ENCODE peak calls at places on chromosomes 13 and 19, in five cellular contexts. One of them, this sample, is unnamed.

GRCh38 chr19:18591735-18592385 is 3.3 kb downstream of the REX1BD start:
- DNase-seq in A549: no peak
- DNase-seq in PC-3: no peak
- DNase-seq in GM23338: no peak
- DNase-seq in AG09309: peak
- DNase-seq in this sample: no peak

GRCh38 chr19:18919895-18920204 is 335 bp downstream of the DDX49 start:
- DNase-seq in A549: no peak
- DNase-seq in AG09309: no peak
- DNase-seq in GM23338: no peak
- DNase-seq in PC-3: no peak
- DNase-seq in this sample: peak

GRCh38 chr13:62110079-62110478 is 694.4 kb upstream of the PCDH20 start:
- DNase-seq in AG09309: no peak
- DNase-seq in PC-3: no peak
- DNase-seq in A549: no peak
- DNase-seq in GM23338: no peak
- DNase-seq in this sample: no peak

GRCh38 chr13:49214917-49215376 is 5.2 kb upstream of the MLNR start:
- DNase-seq in GM23338: peak
- DNase-seq in AG09309: no peak
- DNase-seq in PC-3: peak
- DNase-seq in A549: peak
- DNase-seq in this sample: no peak

GRCh38 chr19:10682397-10683063 is 18.7 kb upstream of the QTRT1 start:
- DNase-seq in A549: no peak
- DNase-seq in GM23338: no peak
- DNase-seq in AG09309: no peak
- DNase-seq in PC-3: no peak
- DNase-seq in this sample: no peak

GRCh38 chr13:68636784-68637183 is 1406.6 kb upstream of the PCDH9 start:
- DNase-seq in PC-3: no peak
- DNase-seq in A549: no peak
- DNase-seq in GM23338: no peak
- DNase-seq in AG09309: no peak
- DNase-seq in this sample: no peak

GRCh38 chr13:51841732-51842131 is 3.2 kb downstream of the TMEM272 start:
- DNase-seq in GM23338: no peak
- DNase-seq in PC-3: no peak
- DNase-seq in AG09309: no peak
- DNase-seq in A549: no peak
- DNase-seq in this sample: no peak

GRCh38 chr19:57212109-57212508 is 18.7 kb upstream of the AURKC start:
- DNase-seq in PC-3: peak
- DNase-seq in GM23338: no peak
- DNase-seq in A549: no peak
- DNase-seq in AG09309: no peak
- DNase-seq in this sample: no peak

GRCh38 chr13:24097064-24097463 is 63.5 kb upstream of the SPATA13 start:
- DNase-seq in GM23338: no peak
- DNase-seq in AG09309: peak
- DNase-seq in PC-3: peak
- DNase-seq in A549: peak
- DNase-seq in this sample: peak

GRCh38 chr13:20160346-20161274 is at the start of gene GJA3:
- DNase-seq in A549: peak
- DNase-seq in PC-3: peak
- DNase-seq in AG09309: no peak
- DNase-seq in GM23338: peak
- DNase-seq in this sample: no peak

DNA sequence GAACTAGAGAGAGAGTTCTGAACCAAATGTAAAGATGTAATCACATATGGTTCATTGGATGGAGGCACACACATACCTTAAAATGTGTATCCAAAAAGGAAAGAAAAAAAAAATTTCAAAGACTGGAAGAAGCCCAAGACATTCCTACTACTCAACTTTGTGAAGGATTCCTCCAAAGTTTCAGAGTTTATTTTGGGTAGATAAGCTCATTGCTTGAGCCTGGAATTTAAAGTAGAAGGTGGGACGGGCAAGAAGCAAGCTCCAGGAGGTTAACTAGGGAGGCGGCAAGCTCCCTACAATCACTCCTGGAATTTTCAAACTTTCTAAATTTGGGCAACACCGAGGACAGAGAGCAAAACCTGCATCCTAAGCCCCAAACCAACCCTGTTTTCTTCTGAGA is 1.9 kb downstream of the TSHZ3 start:
- DNase-seq in AG09309: no peak
- DNase-seq in PC-3: no peak
- DNase-seq in A549: no peak
- DNase-seq in GM23338: no peak
- DNase-seq in this sample: no peak
- TF ChIP-seq CTCF in AG09309: no peak
- TF ChIP-seq CTCF in PC-3: no peak
- TF ChIP-seq CTCF in A549: no peak
- TF ChIP-seq CTCF in GM23338: no peak
- TF ChIP-seq CTCF in this sample: no peak

DNA sequence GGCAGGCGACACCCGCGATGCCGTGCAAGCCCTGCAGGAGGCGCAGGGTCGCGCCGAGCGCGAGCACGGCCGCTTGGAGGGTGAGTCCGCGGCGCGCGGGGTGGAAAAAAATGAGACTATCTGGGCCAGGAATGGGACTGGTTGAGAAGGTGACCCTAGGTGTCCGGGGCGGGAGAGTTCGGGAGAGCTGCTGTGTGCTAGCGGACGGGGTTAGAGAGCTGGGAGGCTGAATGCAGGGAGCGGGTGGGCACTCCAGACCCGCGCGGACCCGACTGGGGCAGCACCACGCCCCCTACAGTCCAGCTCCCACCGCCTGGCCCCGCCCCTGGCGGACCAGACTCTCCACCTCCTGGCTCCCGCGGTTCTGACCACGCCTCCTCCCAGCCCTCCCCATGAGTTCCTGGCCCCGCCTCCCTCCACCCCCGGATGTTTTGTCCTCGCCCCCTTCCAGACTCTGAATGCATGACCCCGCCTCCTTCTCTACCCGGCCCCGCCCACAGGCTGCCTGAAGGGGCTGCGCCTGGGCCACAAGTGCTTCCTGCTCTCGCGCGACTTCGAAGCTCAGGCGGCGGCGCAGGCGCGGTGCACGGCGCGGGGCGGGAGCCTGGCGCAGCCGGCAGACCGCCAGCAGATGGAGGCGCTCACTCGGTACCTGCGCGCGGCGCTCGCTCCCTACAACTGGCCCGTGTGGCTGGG is 1.5 kb downstream of the CLEC11A start:
- DNase-seq in A549: peak
- DNase-seq in PC-3: peak
- DNase-seq in GM23338: peak
- DNase-seq in AG09309: peak
- DNase-seq in this sample: peak
- TF ChIP-seq CTCF in A549: peak
- TF ChIP-seq CTCF in PC-3: peak
- TF ChIP-seq CTCF in GM23338: peak
- TF ChIP-seq CTCF in AG09309: peak
- TF ChIP-seq CTCF in this sample: peak

DNA sequence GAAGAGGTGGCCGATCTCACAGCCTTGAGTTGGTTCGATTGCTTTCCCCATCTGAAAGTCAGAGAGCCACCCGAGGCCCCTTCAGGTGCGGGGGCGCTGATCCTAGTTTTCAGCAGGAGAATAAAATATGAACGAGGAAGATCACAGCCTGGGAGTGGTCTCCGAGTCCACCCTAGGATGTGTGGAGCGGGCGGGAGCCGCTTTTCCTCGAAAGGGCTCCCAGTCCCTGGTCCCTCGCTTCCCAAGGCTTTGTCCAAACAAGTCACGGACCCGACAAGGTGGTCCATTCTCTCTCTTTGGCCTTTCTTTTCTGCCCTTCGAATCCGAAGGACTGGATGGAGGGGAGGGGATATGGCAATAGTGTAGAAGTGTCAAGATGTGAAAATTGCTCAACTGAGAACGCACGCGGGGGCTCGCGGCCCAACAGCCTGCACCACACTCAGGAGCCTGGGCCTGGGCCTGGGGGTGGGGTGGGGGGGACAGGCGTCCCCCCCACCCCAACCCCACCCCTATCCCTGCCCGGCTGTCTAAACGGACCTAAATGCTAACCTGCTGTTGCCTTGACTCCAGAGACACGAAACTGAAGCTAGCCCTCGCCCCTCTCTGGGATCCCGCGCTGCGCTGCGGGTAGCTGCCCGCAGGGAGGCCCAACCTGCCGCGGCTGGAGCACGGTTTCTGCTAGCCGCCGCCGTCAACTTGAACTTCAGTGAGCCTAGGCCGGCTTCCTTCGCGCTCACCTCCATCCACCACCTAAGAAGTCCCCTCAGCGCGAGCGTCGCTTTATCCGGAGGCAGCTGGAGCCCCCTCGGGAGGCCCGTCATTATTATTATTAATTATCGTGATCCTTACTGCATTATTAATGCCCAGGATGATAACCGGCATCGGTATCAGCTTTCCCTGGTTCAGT is 7.1 kb downstream of the ZIC2 start:
- DNase-seq in AG09309: no peak
- DNase-seq in PC-3: no peak
- DNase-seq in A549: no peak
- DNase-seq in GM23338: peak
- DNase-seq in this sample: no peak
- TF ChIP-seq CTCF in AG09309: no peak
- TF ChIP-seq CTCF in PC-3: no peak
- TF ChIP-seq CTCF in A549: no peak
- TF ChIP-seq CTCF in GM23338: no peak
- TF ChIP-seq CTCF in this sample: no peak

GRCh38 chr13:74576504-74576903 is 442.3 kb upstream of the KLF12 start:
- DNase-seq in AG09309: no peak
- DNase-seq in GM23338: no peak
- DNase-seq in PC-3: no peak
- DNase-seq in A549: no peak
- DNase-seq in this sample: no peak

GRCh38 chr13:74573654-74574053 is 439.4 kb upstream of the KLF12 start:
- DNase-seq in A549: peak
- DNase-seq in GM23338: peak
- DNase-seq in AG09309: no peak
- DNase-seq in PC-3: no peak
- DNase-seq in this sample: no peak

GRCh38 chr13:74575729-74576125 is 441.5 kb upstream of the KLF12 start:
- DNase-seq in GM23338: peak
- DNase-seq in PC-3: peak
- DNase-seq in A549: peak
- DNase-seq in AG09309: no peak
- DNase-seq in this sample: peak

GRCh38 chr13:74571811-74572210 is 437.6 kb upstream of the KLF12 start:
- DNase-seq in AG09309: no peak
- DNase-seq in A549: no peak
- DNase-seq in GM23338: no peak
- DNase-seq in PC-3: no peak
- DNase-seq in this sample: no peak

DNA sequence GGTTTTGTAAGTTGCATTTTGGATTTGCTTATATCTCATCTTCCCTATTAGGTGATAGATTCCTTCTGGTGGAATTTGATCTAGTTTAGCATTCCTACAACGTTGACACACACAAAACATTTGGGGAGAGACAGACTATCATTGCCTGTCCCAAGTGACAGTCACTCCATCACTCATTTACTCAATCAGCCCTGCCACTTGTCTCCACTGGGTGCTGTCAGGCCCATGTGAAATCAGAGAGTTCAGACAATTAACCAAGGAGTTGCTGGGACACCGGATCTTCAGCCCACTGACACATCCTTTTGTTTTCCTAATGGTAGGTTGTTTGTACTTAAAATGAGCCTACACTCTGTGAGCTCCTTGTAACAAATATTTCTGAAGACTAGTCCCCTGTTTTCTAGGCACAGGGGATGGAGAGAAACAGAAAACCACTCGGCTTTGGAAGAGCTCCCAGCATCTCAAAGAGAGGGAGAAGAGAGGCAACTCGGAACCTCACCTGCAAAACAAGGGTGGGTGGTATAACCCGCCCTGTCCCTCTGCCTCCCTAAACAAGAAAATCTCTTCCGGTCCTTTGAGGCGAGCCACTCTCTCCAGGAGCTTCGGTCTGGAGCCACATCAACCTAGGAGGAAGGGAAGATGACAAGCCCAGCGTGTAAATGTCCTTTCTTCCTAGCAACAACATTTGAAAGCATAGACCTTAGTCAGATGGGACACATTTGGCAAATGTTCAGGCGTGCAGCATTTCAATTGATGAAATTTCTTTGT is 440.9 kb upstream of the KLF12 start:
- DNase-seq in A549: no peak
- DNase-seq in GM23338: peak
- DNase-seq in PC-3: no peak
- DNase-seq in AG09309: no peak
- DNase-seq in this sample: no peak
- TF ChIP-seq CTCF in A549: no peak
- TF ChIP-seq CTCF in GM23338: peak
- TF ChIP-seq CTCF in PC-3: no peak
- TF ChIP-seq CTCF in AG09309: no peak
- TF ChIP-seq CTCF in this sample: no peak

GRCh38 chr19:29248332-29248844 is 35.4 kb upstream of the UQCRFS1 start:
- DNase-seq in AG09309: no peak
- DNase-seq in GM23338: no peak
- DNase-seq in A549: no peak
- DNase-seq in PC-3: no peak
- DNase-seq in this sample: no peak

GRCh38 chr19:29247912-29248311 is 35.0 kb upstream of the UQCRFS1 start:
- DNase-seq in PC-3: no peak
- DNase-seq in GM23338: no peak
- DNase-seq in AG09309: no peak
- DNase-seq in A549: no peak
- DNase-seq in this sample: no peak

GRCh38 chr19:29241324-29241723 is 28.4 kb upstream of the UQCRFS1 start:
- DNase-seq in GM23338: no peak
- DNase-seq in AG09309: no peak
- DNase-seq in A549: no peak
- DNase-seq in PC-3: no peak
- DNase-seq in this sample: no peak

GRCh38 chr19:29245221-29245620 is 32.3 kb upstream of the UQCRFS1 start:
- DNase-seq in GM23338: no peak
- DNase-seq in A549: no peak
- DNase-seq in PC-3: no peak
- DNase-seq in AG09309: no peak
- DNase-seq in this sample: no peak

DNA sequence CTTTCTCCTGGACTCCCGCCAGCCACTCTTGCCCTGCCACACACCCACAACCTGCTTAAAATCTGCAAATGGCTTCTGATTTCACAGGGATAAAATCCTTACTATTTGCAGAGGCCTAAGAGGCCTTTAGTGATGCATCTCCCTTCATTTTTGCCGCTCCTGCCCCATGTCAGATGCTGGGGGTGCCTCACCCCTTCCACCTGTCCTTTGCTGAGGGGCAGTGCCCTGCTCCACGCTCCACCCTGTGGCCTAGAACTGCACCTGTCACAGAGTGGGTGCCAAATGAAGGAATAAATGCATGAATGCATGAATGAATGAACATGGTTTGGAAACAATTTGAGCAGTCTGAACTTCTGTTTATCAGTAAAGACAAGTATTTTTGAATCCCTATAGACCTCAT is 34.1 kb upstream of the UQCRFS1 start:
- DNase-seq in PC-3: no peak
- DNase-seq in A549: no peak
- DNase-seq in GM23338: no peak
- DNase-seq in AG09309: no peak
- DNase-seq in this sample: no peak
- TF ChIP-seq CTCF in PC-3: no peak
- TF ChIP-seq CTCF in A549: no peak
- TF ChIP-seq CTCF in GM23338: peak
- TF ChIP-seq CTCF in AG09309: no peak
- TF ChIP-seq CTCF in this sample: no peak

This sample was measured in HFFc6.